ENCODE peak calls at places on chromosomes 4 and X, in seven cellular contexts. Z, W, V, C, N, Y and I are unnamed samples.

GRCh38 chr4:67452100-67452887 is 93.0 kb downstream of the CENPC start:
- DNase-seq in V (no peak), N (no peak), W (no peak), Y (no peak), Z (no peak), C (no peak), I (no peak)

GRCh38 chr4:184536070-184536880 is 61.9 kb upstream of the IRF2 start:
- DNase-seq in C (no peak), V (no peak), Y (no peak), W (no peak), Z (no peak), N (no peak), I (no peak)

GRCh38 chr4:149264093-149264733 is 551.4 kb downstream of the IQCM start:
- DNase-seq in N (no peak), Y (peak; percentile 22), W (peak; percentile 57), V (peak; percentile 1), C (no peak), Z (no peak), I (peak; percentile 4)

GRCh38 chr4:24477919-24478318 is 106.4 kb downstream of the DHX15 start:
- DNase-seq in Y (no peak), Z (no peak), C (no peak), N (no peak), V (no peak), W (peak; percentile 38), I (peak; percentile 20)

GRCh38 chr4:107619731-107620130 is 100.3 kb downstream of the PAPSS1 start:
- DNase-seq in W (no peak), Y (no peak), N (no peak), C (no peak), Z (no peak), V (no peak), I (no peak)

GRCh38 chrX:152915541-152916241 is 17.8 kb downstream of the ZNF185 start:
- DNase-seq in W (peak; percentile 88), V (no peak), N (no peak), Z (no peak), C (no peak), Y (peak; percentile 8), I (no peak)

GRCh38 chr4:11496313-11496956 is 67.7 kb upstream of the HS3ST1 start:
- DNase-seq in C (no peak), Y (no peak), W (no peak), Z (no peak), N (no peak), V (no peak), I (no peak)

GRCh38 chrX:15714529-15714928 is 23.5 kb upstream of the CA5B start:
- DNase-seq in Z (no peak), N (no peak), V (no peak), W (no peak), Y (no peak), C (peak; percentile 1), I (no peak)

GRCh38 chrX:3950373-3950772 is 236.9 kb upstream of the PRKX start:
- DNase-seq in N (no peak), Z (no peak), V (no peak), W (no peak), Y (no peak), C (no peak), I (no peak)

GRCh38 chrX:793216-793770 is 162.7 kb downstream of the SHOX start:
- DNase-seq in C (no peak), N (no peak), V (no peak), W (peak; percentile 41), Y (no peak), Z (no peak), I (no peak)

GRCh38 chr4:151530230-151530629 is 121.3 kb downstream of the FHIP1A start:
- DNase-seq in V (no peak), Y (no peak), Z (no peak), N (no peak), C (no peak), W (no peak), I (no peak)